ENCODE peak calls at places on chromosomes 16 and 17, in nine cellular contexts. One of them, this sample, is unnamed.

GRCh38 chr16:83615553-83615952 is 192.2 kb upstream of the HSBP1 start:
- DNase-seq in DMS153: peak
- DNase-seq in left ventricle myocardium superior: no peak
- DNase-seq in activated CD4-positive, alpha-beta memory T cell treated with anti-CD3 and anti-CD28 coated beads, Interleukin-2, amount 10 ng/mL, durations not matched to agents 7 days and 5 days: no peak
- DNase-seq in lower leg skin: no peak
- DNase-seq in activated T-helper 9 cell treated with anti-CD3 and anti-CD28 coated beads, Interleukin-2, amount 50 U/mL, for 16 hours: no peak
- DNase-seq in LoVo: no peak
- DNase-seq in A549: no peak
- DNase-seq in ovary: no peak
- DNase-seq in this sample: no peak

GRCh38 chr16:2523801-2524231 is 3.6 kb downstream of the AMDHD2 start:
- DNase-seq in DMS153: no peak
- DNase-seq in left ventricle myocardium superior: no peak
- DNase-seq in activated CD4-positive, alpha-beta memory T cell treated with anti-CD3 and anti-CD28 coated beads, Interleukin-2, amount 10 ng/mL, durations not matched to agents 7 days and 5 days: no peak
- DNase-seq in lower leg skin: no peak
- DNase-seq in activated T-helper 9 cell treated with anti-CD3 and anti-CD28 coated beads, Interleukin-2, amount 50 U/mL, for 16 hours: no peak
- DNase-seq in LoVo: no peak
- DNase-seq in A549: no peak
- DNase-seq in ovary: no peak
- DNase-seq in this sample: peak

GRCh38 chr16:88905563-88905962 is 39.1 kb upstream of the PABPN1L start:
- DNase-seq in DMS153: no peak
- DNase-seq in left ventricle myocardium superior: no peak
- DNase-seq in activated CD4-positive, alpha-beta memory T cell treated with anti-CD3 and anti-CD28 coated beads, Interleukin-2, amount 10 ng/mL, durations not matched to agents 7 days and 5 days: no peak
- DNase-seq in lower leg skin: no peak
- DNase-seq in activated T-helper 9 cell treated with anti-CD3 and anti-CD28 coated beads, Interleukin-2, amount 50 U/mL, for 16 hours: no peak
- DNase-seq in LoVo: no peak
- DNase-seq in A549: peak
- DNase-seq in ovary: no peak
- DNase-seq in this sample: no peak

GRCh38 chr16:83390759-83391158 is 417.0 kb upstream of the HSBP1 start:
- DNase-seq in DMS153: no peak
- DNase-seq in left ventricle myocardium superior: no peak
- DNase-seq in activated CD4-positive, alpha-beta memory T cell treated with anti-CD3 and anti-CD28 coated beads, Interleukin-2, amount 10 ng/mL, durations not matched to agents 7 days and 5 days: no peak
- DNase-seq in lower leg skin: no peak
- DNase-seq in activated T-helper 9 cell treated with anti-CD3 and anti-CD28 coated beads, Interleukin-2, amount 50 U/mL, for 16 hours: no peak
- DNase-seq in LoVo: no peak
- DNase-seq in A549: no peak
- DNase-seq in ovary: no peak
- DNase-seq in this sample: no peak

GRCh38 chr16:22075776-22076175 is 16.6 kb upstream of the VWA3A start:
- DNase-seq in DMS153: no peak
- DNase-seq in left ventricle myocardium superior: no peak
- DNase-seq in activated CD4-positive, alpha-beta memory T cell treated with anti-CD3 and anti-CD28 coated beads, Interleukin-2, amount 10 ng/mL, durations not matched to agents 7 days and 5 days: no peak
- DNase-seq in lower leg skin: no peak
- DNase-seq in activated T-helper 9 cell treated with anti-CD3 and anti-CD28 coated beads, Interleukin-2, amount 50 U/mL, for 16 hours: no peak
- DNase-seq in LoVo: no peak
- DNase-seq in A549: no peak
- DNase-seq in ovary: no peak
- DNase-seq in this sample: no peak

GRCh38 chr17:58993322-58993721 is 113.4 kb downstream of the TRIM37 start:
- DNase-seq in DMS153: no peak
- DNase-seq in left ventricle myocardium superior: no peak
- DNase-seq in activated CD4-positive, alpha-beta memory T cell treated with anti-CD3 and anti-CD28 coated beads, Interleukin-2, amount 10 ng/mL, durations not matched to agents 7 days and 5 days: no peak
- DNase-seq in lower leg skin: no peak
- DNase-seq in activated T-helper 9 cell treated with anti-CD3 and anti-CD28 coated beads, Interleukin-2, amount 50 U/mL, for 16 hours: no peak
- DNase-seq in LoVo: no peak
- DNase-seq in A549: no peak
- DNase-seq in ovary: no peak
- DNase-seq in this sample: no peak

GRCh38 chr17:82859431-82860403 is 19.9 kb upstream of the ZNF750 start:
- DNase-seq in DMS153: no peak
- DNase-seq in left ventricle myocardium superior: peak
- DNase-seq in activated CD4-positive, alpha-beta memory T cell treated with anti-CD3 and anti-CD28 coated beads, Interleukin-2, amount 10 ng/mL, durations not matched to agents 7 days and 5 days: peak
- DNase-seq in lower leg skin: no peak
- DNase-seq in activated T-helper 9 cell treated with anti-CD3 and anti-CD28 coated beads, Interleukin-2, amount 50 U/mL, for 16 hours: peak
- DNase-seq in LoVo: no peak
- DNase-seq in A549: peak
- DNase-seq in ovary: no peak
- DNase-seq in this sample: no peak

GRCh38 chr16:1414532-1415265 is at the start of gene UNKL:
- DNase-seq in DMS153: no peak
- DNase-seq in left ventricle myocardium superior: peak
- DNase-seq in activated CD4-positive, alpha-beta memory T cell treated with anti-CD3 and anti-CD28 coated beads, Interleukin-2, amount 10 ng/mL, durations not matched to agents 7 days and 5 days: peak
- DNase-seq in lower leg skin: peak
- DNase-seq in activated T-helper 9 cell treated with anti-CD3 and anti-CD28 coated beads, Interleukin-2, amount 50 U/mL, for 16 hours: peak
- DNase-seq in LoVo: peak
- DNase-seq in A549: no peak
- DNase-seq in ovary: peak
- DNase-seq in this sample: peak

GRCh38 chr16:21603920-21604319 is 4.5 kb downstream of the METTL9 start:
- DNase-seq in DMS153: no peak
- DNase-seq in left ventricle myocardium superior: no peak
- DNase-seq in activated CD4-positive, alpha-beta memory T cell treated with anti-CD3 and anti-CD28 coated beads, Interleukin-2, amount 10 ng/mL, durations not matched to agents 7 days and 5 days: no peak
- DNase-seq in lower leg skin: no peak
- DNase-seq in activated T-helper 9 cell treated with anti-CD3 and anti-CD28 coated beads, Interleukin-2, amount 50 U/mL, for 16 hours: no peak
- DNase-seq in LoVo: no peak
- DNase-seq in A549: no peak
- DNase-seq in ovary: no peak
- DNase-seq in this sample: no peak

GRCh38 chr17:50918933-50919296 is 52.8 kb upstream of the TOB1 start:
- DNase-seq in DMS153: no peak
- DNase-seq in left ventricle myocardium superior: no peak
- DNase-seq in activated CD4-positive, alpha-beta memory T cell treated with anti-CD3 and anti-CD28 coated beads, Interleukin-2, amount 10 ng/mL, durations not matched to agents 7 days and 5 days: peak
- DNase-seq in lower leg skin: no peak
- DNase-seq in activated T-helper 9 cell treated with anti-CD3 and anti-CD28 coated beads, Interleukin-2, amount 50 U/mL, for 16 hours: no peak
- DNase-seq in LoVo: no peak
- DNase-seq in A549: no peak
- DNase-seq in ovary: no peak
- DNase-seq in this sample: no peak